ENCODE peak calls at places on chromosomes 7 and 10, in eight cellular contexts. One of them, this sample, is unnamed.

GRCh38 chr10:30284860-30285594 is 64.1 kb downstream of the MTPAP start:
- DNase-seq in EH: peak
- DNase-seq in stimulated activated CD8-positive, alpha-beta memory T cell treated with anti-CD3 and anti-CD28 coated beads, Interleukin-4, amount 100 ng/mL, for 1 hour: no peak
- DNase-seq in effector CD8-positive, alpha-beta T cell: no peak
- DNase-seq in NCI-H1417: no peak
- DNase-seq in endothelial cell: peak
- DNase-seq in GM13976: peak
- DNase-seq in psoas muscle: no peak
- DNase-seq in this sample: no peak

GRCh38 chr7:39910108-39910869 is 39.8 kb upstream of the CDK13 start:
- DNase-seq in EH: peak
- DNase-seq in endothelial cell: no peak
- DNase-seq in psoas muscle: peak
- DNase-seq in effector CD8-positive, alpha-beta T cell: no peak
- DNase-seq in GM13976: no peak
- DNase-seq in NCI-H1417: no peak
- DNase-seq in stimulated activated CD8-positive, alpha-beta memory T cell treated with anti-CD3 and anti-CD28 coated beads, Interleukin-4, amount 100 ng/mL, for 1 hour: no peak
- DNase-seq in this sample: no peak

GRCh38 chr10:42732266-42732665 is 50.3 kb upstream of the BMS1 start:
- DNase-seq in endothelial cell: no peak
- DNase-seq in psoas muscle: no peak
- DNase-seq in effector CD8-positive, alpha-beta T cell: no peak
- DNase-seq in EH: no peak
- DNase-seq in NCI-H1417: no peak
- DNase-seq in stimulated activated CD8-positive, alpha-beta memory T cell treated with anti-CD3 and anti-CD28 coated beads, Interleukin-4, amount 100 ng/mL, for 1 hour: no peak
- DNase-seq in GM13976: no peak
- DNase-seq in this sample: no peak

GRCh38 chr7:75734586-75735047 is 4.1 kb downstream of the HIP1 start:
- DNase-seq in NCI-H1417: no peak
- DNase-seq in psoas muscle: no peak
- DNase-seq in EH: peak
- DNase-seq in effector CD8-positive, alpha-beta T cell: no peak
- DNase-seq in GM13976: no peak
- DNase-seq in stimulated activated CD8-positive, alpha-beta memory T cell treated with anti-CD3 and anti-CD28 coated beads, Interleukin-4, amount 100 ng/mL, for 1 hour: no peak
- DNase-seq in endothelial cell: no peak
- DNase-seq in this sample: no peak

GRCh38 chr7:77674878-77675277 is 21.4 kb upstream of the RSBN1L start:
- DNase-seq in endothelial cell: no peak
- DNase-seq in stimulated activated CD8-positive, alpha-beta memory T cell treated with anti-CD3 and anti-CD28 coated beads, Interleukin-4, amount 100 ng/mL, for 1 hour: no peak
- DNase-seq in effector CD8-positive, alpha-beta T cell: no peak
- DNase-seq in psoas muscle: no peak
- DNase-seq in EH: peak
- DNase-seq in NCI-H1417: no peak
- DNase-seq in GM13976: no peak
- DNase-seq in this sample: no peak

GRCh38 chr10:137606-138005 is 2.4 kb downstream of the ZMYND11 start:
- DNase-seq in GM13976: no peak
- DNase-seq in effector CD8-positive, alpha-beta T cell: no peak
- DNase-seq in psoas muscle: no peak
- DNase-seq in stimulated activated CD8-positive, alpha-beta memory T cell treated with anti-CD3 and anti-CD28 coated beads, Interleukin-4, amount 100 ng/mL, for 1 hour: no peak
- DNase-seq in endothelial cell: no peak
- DNase-seq in NCI-H1417: no peak
- DNase-seq in EH: peak
- DNase-seq in this sample: no peak

GRCh38 chr10:122911889-122912484 is 1.6 kb downstream of the FAM24A start:
- DNase-seq in EH: peak
- DNase-seq in endothelial cell: peak
- DNase-seq in stimulated activated CD8-positive, alpha-beta memory T cell treated with anti-CD3 and anti-CD28 coated beads, Interleukin-4, amount 100 ng/mL, for 1 hour: no peak
- DNase-seq in psoas muscle: no peak
- DNase-seq in effector CD8-positive, alpha-beta T cell: peak
- DNase-seq in NCI-H1417: no peak
- DNase-seq in GM13976: peak
- DNase-seq in this sample: peak

GRCh38 chr7:102279537-102280400 is 6.9 kb upstream of the SH2B2 start:
- DNase-seq in EH: peak
- DNase-seq in stimulated activated CD8-positive, alpha-beta memory T cell treated with anti-CD3 and anti-CD28 coated beads, Interleukin-4, amount 100 ng/mL, for 1 hour: no peak
- DNase-seq in psoas muscle: peak
- DNase-seq in endothelial cell: peak
- DNase-seq in NCI-H1417: peak
- DNase-seq in effector CD8-positive, alpha-beta T cell: peak
- DNase-seq in GM13976: peak
- DNase-seq in this sample: peak

GRCh38 chr10:819326-819725 is 112.2 kb downstream of the LARP4B start:
- DNase-seq in NCI-H1417: no peak
- DNase-seq in EH: peak
- DNase-seq in psoas muscle: no peak
- DNase-seq in stimulated activated CD8-positive, alpha-beta memory T cell treated with anti-CD3 and anti-CD28 coated beads, Interleukin-4, amount 100 ng/mL, for 1 hour: no peak
- DNase-seq in endothelial cell: no peak
- DNase-seq in effector CD8-positive, alpha-beta T cell: no peak
- DNase-seq in GM13976: no peak
- DNase-seq in this sample: no peak

This sample was measured in left ventricle myocardium superior.